ENCODE peak calls at places on chromosomes 7 and 10, in seven cellular contexts. One of them, this sample, is unnamed. For H3K27me3, the result is how much of the 10 kb centered on the place peaks cover.

GRCh38 chr10:99395750-99396445 is 34.5 kb downstream of the GOT1 start:
- DNase-seq in Peyer's patch: no peak
- DNase-seq in endothelial cell of umbilical vein: peak
- DNase-seq in cardiac muscle cell: peak
- DNase-seq in GM23338: no peak
- DNase-seq in endodermal cell: peak
- DNase-seq in heart right ventricle: no peak
- DNase-seq in this sample: no peak

GRCh38 chr10:35352508-35352907 is 16.2 kb downstream of the CCNY start:
- DNase-seq in Peyer's patch: peak
- DNase-seq in endothelial cell of umbilical vein: no peak
- DNase-seq in cardiac muscle cell: no peak
- DNase-seq in GM23338: no peak
- DNase-seq in endodermal cell: no peak
- DNase-seq in heart right ventricle: no peak
- DNase-seq in this sample: no peak

GRCh38 chr10:132811891-132812481 is 26.0 kb upstream of the NKX6-2 start:
- DNase-seq in Peyer's patch: no peak
- DNase-seq in endothelial cell of umbilical vein: no peak
- DNase-seq in cardiac muscle cell: no peak
- DNase-seq in GM23338: no peak
- DNase-seq in endodermal cell: peak
- DNase-seq in heart right ventricle: no peak
- DNase-seq in this sample: no peak

GRCh38 chr7:48876087-48876486 is 48.3 kb upstream of the CDC14C start:
- DNase-seq in Peyer's patch: no peak
- DNase-seq in endothelial cell of umbilical vein: no peak
- DNase-seq in cardiac muscle cell: no peak
- DNase-seq in GM23338: no peak
- DNase-seq in endodermal cell: no peak
- DNase-seq in heart right ventricle: no peak
- DNase-seq in this sample: no peak

GRCh38 chr7:116354171-116354545 is 143.8 kb downstream of the TES start:
- DNase-seq in Peyer's patch: peak
- DNase-seq in endothelial cell of umbilical vein: no peak
- DNase-seq in cardiac muscle cell: peak
- DNase-seq in GM23338: no peak
- DNase-seq in endodermal cell: no peak
- DNase-seq in heart right ventricle: peak
- DNase-seq in this sample: no peak

GRCh38 chr10:36790000-36790399 is 335.4 kb upstream of the ANKRD30A start:
- DNase-seq in Peyer's patch: no peak
- DNase-seq in endothelial cell of umbilical vein: no peak
- DNase-seq in cardiac muscle cell: no peak
- DNase-seq in GM23338: no peak
- DNase-seq in endodermal cell: no peak
- DNase-seq in heart right ventricle: no peak
- DNase-seq in this sample: no peak

GRCh38 chr10:33377658-33378025 is 43.2 kb upstream of the NRP1 start:
- DNase-seq in Peyer's patch: no peak
- DNase-seq in endothelial cell of umbilical vein: no peak
- DNase-seq in cardiac muscle cell: peak
- DNase-seq in GM23338: no peak
- DNase-seq in endodermal cell: no peak
- DNase-seq in heart right ventricle: no peak
- DNase-seq in this sample: no peak

GRCh38 chr7:68671046-68671445 is 927.2 kb upstream of the AUTS2 start:
- DNase-seq in Peyer's patch: no peak
- DNase-seq in endothelial cell of umbilical vein: no peak
- DNase-seq in cardiac muscle cell: peak
- DNase-seq in GM23338: no peak
- DNase-seq in endodermal cell: no peak
- DNase-seq in heart right ventricle: no peak
- DNase-seq in this sample: no peak

GRCh38 chr7:130632111-130632510 is 36.4 kb downstream of the COPG2 start:
- DNase-seq in Peyer's patch: no peak
- DNase-seq in endothelial cell of umbilical vein: peak
- DNase-seq in cardiac muscle cell: peak
- DNase-seq in GM23338: no peak
- DNase-seq in endodermal cell: no peak
- DNase-seq in heart right ventricle: no peak
- DNase-seq in this sample: no peak

GRCh38 chr7:75563171-75563570 is 71.1 kb downstream of the SPDYE5 start:
- DNase-seq in Peyer's patch: no peak
- DNase-seq in endothelial cell of umbilical vein: no peak
- DNase-seq in cardiac muscle cell: no peak
- DNase-seq in GM23338: no peak
- DNase-seq in endodermal cell: no peak
- DNase-seq in heart right ventricle: no peak
- DNase-seq in this sample: no peak

GRCh38 chr7:149854611-149855367 is 16.6 kb downstream of the ZNF862 start:
- DNase-seq in Peyer's patch: peak
- DNase-seq in endothelial cell of umbilical vein: no peak
- DNase-seq in cardiac muscle cell: peak
- DNase-seq in GM23338: peak
- DNase-seq in endodermal cell: peak
- DNase-seq in heart right ventricle: peak
- DNase-seq in this sample: no peak

GRCh38 chr10:34792881-34793280 is 22.2 kb downstream of the PARD3 start:
- DNase-seq in Peyer's patch: no peak
- DNase-seq in endothelial cell of umbilical vein: no peak
- DNase-seq in cardiac muscle cell: no peak
- DNase-seq in GM23338: no peak
- DNase-seq in endodermal cell: no peak
- DNase-seq in heart right ventricle: no peak
- DNase-seq in this sample: no peak

GRCh38 chr10:125027889-125028288 is 86.0 kb downstream of the ZRANB1 start:
- DNase-seq in Peyer's patch: no peak
- DNase-seq in endothelial cell of umbilical vein: no peak
- DNase-seq in cardiac muscle cell: no peak
- DNase-seq in GM23338: no peak
- DNase-seq in endodermal cell: no peak
- DNase-seq in heart right ventricle: peak
- DNase-seq in this sample: no peak

GRCh38 chr7:156650042-156650441 is 9.5 kb downstream of the RNF32 start:
- DNase-seq in Peyer's patch: peak
- DNase-seq in endothelial cell of umbilical vein: no peak
- DNase-seq in cardiac muscle cell: no peak
- DNase-seq in GM23338: peak
- DNase-seq in endodermal cell: peak
- DNase-seq in heart right ventricle: no peak
- DNase-seq in this sample: peak

GRCh38 chr7:23018747-23019146 is 4.8 kb upstream of the HYCC1 start:
- DNase-seq in Peyer's patch: no peak
- DNase-seq in endothelial cell of umbilical vein: peak
- DNase-seq in cardiac muscle cell: peak
- DNase-seq in GM23338: peak
- DNase-seq in endodermal cell: no peak
- DNase-seq in heart right ventricle: no peak
- DNase-seq in this sample: no peak

GRCh38 chr10:3366043-3366442 is 193.5 kb upstream of the PITRM1 start:
- DNase-seq in Peyer's patch: no peak
- DNase-seq in endothelial cell of umbilical vein: no peak
- DNase-seq in cardiac muscle cell: no peak
- DNase-seq in GM23338: no peak
- DNase-seq in endodermal cell: no peak
- DNase-seq in heart right ventricle: no peak
- DNase-seq in this sample: no peak

GRCh38 chr10:15491856-15492255 is 120.8 kb upstream of the FAM171A1 start:
- DNase-seq in Peyer's patch: no peak
- DNase-seq in endothelial cell of umbilical vein: no peak
- DNase-seq in cardiac muscle cell: no peak
- DNase-seq in GM23338: no peak
- DNase-seq in endodermal cell: no peak
- DNase-seq in heart right ventricle: no peak
- DNase-seq in this sample: no peak

GRCh38 chr10:3361640-3362039 is 189.1 kb upstream of the PITRM1 start:
- DNase-seq in Peyer's patch: no peak
- DNase-seq in endothelial cell of umbilical vein: no peak
- DNase-seq in cardiac muscle cell: no peak
- DNase-seq in GM23338: no peak
- DNase-seq in endodermal cell: no peak
- DNase-seq in heart right ventricle: no peak
- DNase-seq in this sample: no peak

GRCh38 chr10:86179961-86180360 is 186.6 kb downstream of the GRID1 start:
- DNase-seq in Peyer's patch: peak
- DNase-seq in endothelial cell of umbilical vein: no peak
- DNase-seq in cardiac muscle cell: no peak
- DNase-seq in GM23338: no peak
- DNase-seq in endodermal cell: no peak
- DNase-seq in heart right ventricle: no peak
- DNase-seq in this sample: no peak

GRCh38 chr7:1725199-1725701 is 55.2 kb downstream of the ELFN1 start:
- DNase-seq in Peyer's patch: peak
- DNase-seq in endothelial cell of umbilical vein: no peak
- DNase-seq in cardiac muscle cell: peak
- DNase-seq in GM23338: peak
- DNase-seq in endodermal cell: peak
- DNase-seq in heart right ventricle: peak
- DNase-seq in this sample: no peak

GRCh38 chr7:1810521-1810920 is 140.4 kb downstream of the ELFN1 start:
- DNase-seq in Peyer's patch: no peak
- DNase-seq in endothelial cell of umbilical vein: no peak
- DNase-seq in cardiac muscle cell: no peak
- DNase-seq in GM23338: no peak
- DNase-seq in endodermal cell: no peak
- DNase-seq in heart right ventricle: no peak
- DNase-seq in this sample: no peak

GRCh38 chr10:95290801-95291633 is at the start of gene PDLIM1:
- DNase-seq in Peyer's patch: peak
- DNase-seq in endothelial cell of umbilical vein: peak
- DNase-seq in cardiac muscle cell: peak
- DNase-seq in GM23338: peak
- DNase-seq in endodermal cell: peak
- DNase-seq in heart right ventricle: peak
- DNase-seq in this sample: peak

GRCh38 chr7:16564023-16564380 is 37.4 kb downstream of the LRRC72 start:
- DNase-seq in Peyer's patch: no peak
- DNase-seq in endothelial cell of umbilical vein: no peak
- DNase-seq in cardiac muscle cell: no peak
- DNase-seq in GM23338: no peak
- DNase-seq in endodermal cell: no peak
- DNase-seq in heart right ventricle: no peak
- DNase-seq in this sample: no peak

GRCh38 chr7:4931932-4932331 is 27.1 kb downstream of the MMD2 start:
- DNase-seq in Peyer's patch: no peak
- DNase-seq in endothelial cell of umbilical vein: no peak
- DNase-seq in cardiac muscle cell: peak
- DNase-seq in GM23338: peak
- DNase-seq in endodermal cell: peak
- DNase-seq in heart right ventricle: no peak
- DNase-seq in this sample: no peak

GRCh38 chr7:1846331-1847065 is 176.4 kb downstream of the ELFN1 start:
- DNase-seq in Peyer's patch: no peak
- DNase-seq in endothelial cell of umbilical vein: no peak
- DNase-seq in cardiac muscle cell: no peak
- DNase-seq in GM23338: no peak
- DNase-seq in endodermal cell: peak
- DNase-seq in heart right ventricle: no peak
- DNase-seq in this sample: no peak

GRCh38 chr7:50657341-50657873 is 92.2 kb upstream of the DDC start:
- DNase-seq in Peyer's patch: peak
- DNase-seq in endothelial cell of umbilical vein: peak
- DNase-seq in cardiac muscle cell: peak
- DNase-seq in GM23338: no peak
- DNase-seq in endodermal cell: peak
- DNase-seq in heart right ventricle: no peak
- DNase-seq in this sample: no peak
- TF ChIP-seq CTCF in Peyer's patch: no peak
- TF ChIP-seq CTCF in endothelial cell of umbilical vein: no peak
- TF ChIP-seq CTCF in cardiac muscle cell: peak
- TF ChIP-seq CTCF in GM23338: no peak
- TF ChIP-seq CTCF in endodermal cell: no peak
- TF ChIP-seq CTCF in heart right ventricle: no peak
- TF ChIP-seq CTCF in this sample: no peak

GRCh38 chr7:151410405-151411390 is 860 bp upstream of the WDR86 start:
- DNase-seq in Peyer's patch: no peak
- DNase-seq in endothelial cell of umbilical vein: no peak
- DNase-seq in cardiac muscle cell: peak
- DNase-seq in GM23338: peak
- DNase-seq in endodermal cell: peak
- DNase-seq in heart right ventricle: no peak
- DNase-seq in this sample: no peak
- H3K4me3 ChIP-seq in Peyer's patch: peak
- H3K4me3 ChIP-seq in endothelial cell of umbilical vein: no peak
- H3K4me3 ChIP-seq in cardiac muscle cell: peak
- H3K4me3 ChIP-seq in GM23338: peak
- H3K4me3 ChIP-seq in endodermal cell: peak
- H3K4me3 ChIP-seq in heart right ventricle: peak
- H3K4me3 ChIP-seq in this sample: no peak

DNA sequence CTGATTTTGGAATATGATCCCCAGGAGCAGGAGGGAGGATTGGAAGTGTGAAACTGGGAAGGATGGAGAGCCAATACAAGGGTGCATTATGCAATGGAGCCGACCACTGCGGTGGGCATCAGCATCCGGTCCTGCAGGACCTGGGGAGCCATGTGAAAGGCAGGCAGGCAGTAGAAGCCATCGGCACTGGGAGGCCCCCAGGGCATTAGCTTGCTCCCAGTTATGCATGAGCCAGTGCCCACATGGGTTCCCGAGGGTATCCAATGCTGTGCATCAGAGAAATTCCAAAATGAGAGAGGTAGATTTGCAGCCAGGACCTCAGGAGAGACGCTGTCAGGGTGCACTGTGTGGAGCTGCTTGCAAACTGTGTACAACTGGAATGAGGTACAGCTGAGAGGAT is 8.7 kb upstream of the KCP start:
- DNase-seq in Peyer's patch: peak
- DNase-seq in endothelial cell of umbilical vein: no peak
- DNase-seq in cardiac muscle cell: no peak
- DNase-seq in GM23338: no peak
- DNase-seq in endodermal cell: no peak
- DNase-seq in heart right ventricle: no peak
- DNase-seq in this sample: no peak
- H3K27me3 ChIP-seq in Peyer's patch: under half
- H3K27me3 ChIP-seq in endothelial cell of umbilical vein: under half
- H3K27me3 ChIP-seq in cardiac muscle cell: half or more
- H3K27me3 ChIP-seq in GM23338: under half
- H3K27me3 ChIP-seq in endodermal cell: under half
- H3K27me3 ChIP-seq in heart right ventricle: half or more
- H3K27me3 ChIP-seq in this sample: under half

DNA sequence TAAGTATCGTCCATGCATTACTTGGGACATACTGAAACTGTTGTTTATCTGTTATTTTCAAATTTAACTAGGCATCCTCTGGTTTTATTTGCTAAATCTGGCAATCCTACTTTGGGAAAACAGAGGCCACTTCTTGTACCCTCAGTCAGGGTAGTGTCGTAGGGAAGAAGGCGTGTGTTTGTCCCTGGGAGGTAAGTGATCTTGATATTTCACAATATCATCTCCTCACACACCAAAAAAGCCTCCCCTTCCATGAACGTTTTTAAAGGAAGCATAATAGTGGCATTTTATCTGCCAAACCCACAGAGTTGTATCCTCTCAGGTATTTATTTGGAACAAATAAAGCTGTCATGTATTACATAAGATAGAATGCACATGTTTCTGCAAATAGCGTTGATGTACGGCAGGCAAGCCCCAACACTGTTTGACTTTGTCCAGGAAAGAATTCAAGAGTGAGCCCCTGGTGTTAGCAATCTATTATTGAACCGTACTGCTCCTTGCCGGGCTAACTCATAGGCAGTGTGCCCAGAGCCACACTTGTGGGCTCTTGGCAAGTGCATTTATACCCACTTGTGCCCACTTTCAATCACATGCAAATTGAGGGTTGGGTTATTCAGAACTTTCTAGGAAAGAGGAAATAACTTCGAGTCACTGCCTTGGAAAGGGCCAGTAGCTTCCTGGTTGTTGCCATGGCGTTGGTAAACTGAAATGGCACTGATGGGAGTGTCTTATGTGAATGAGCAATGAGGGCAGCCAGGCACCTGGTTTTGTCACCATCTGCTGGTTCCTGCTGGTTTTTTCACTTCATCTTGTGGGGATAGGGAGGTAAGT is 266.0 kb downstream of the USP6NL start:
- DNase-seq in Peyer's patch: no peak
- DNase-seq in endothelial cell of umbilical vein: peak
- DNase-seq in cardiac muscle cell: peak
- DNase-seq in GM23338: peak
- DNase-seq in endodermal cell: peak
- DNase-seq in heart right ventricle: no peak
- DNase-seq in this sample: no peak
- TF ChIP-seq CTCF in Peyer's patch: no peak
- TF ChIP-seq CTCF in endothelial cell of umbilical vein: no peak
- TF ChIP-seq CTCF in cardiac muscle cell: no peak
- TF ChIP-seq CTCF in GM23338: peak
- TF ChIP-seq CTCF in endodermal cell: peak
- TF ChIP-seq CTCF in heart right ventricle: peak
- TF ChIP-seq CTCF in this sample: peak

This sample was measured in GM06990.